ENCODE peak calls at places on chromosome 9, in six cellular contexts. One of them, this sample, is unnamed.

GRCh38 chr9:26537211-26537610 is 355.4 kb downstream of the CAAP1 start:
- DNase-seq in K562: no peak
- DNase-seq in HepG2: no peak
- DNase-seq in GM12878: no peak
- DNase-seq in HCT116: no peak
- DNase-seq in H1: no peak
- DNase-seq in this sample: no peak

GRCh38 chr9:18743976-18744375 is 270.0 kb downstream of the ADAMTSL1 start:
- DNase-seq in GM12878: no peak
- DNase-seq in HCT116: no peak
- DNase-seq in HepG2: no peak
- DNase-seq in K562: no peak
- DNase-seq in H1: no peak
- DNase-seq in this sample: no peak

GRCh38 chr9:78973906-78974305 is 597.9 kb upstream of the TLE4 start:
- DNase-seq in H1: no peak
- DNase-seq in HCT116: no peak
- DNase-seq in GM12878: no peak
- DNase-seq in K562: no peak
- DNase-seq in HepG2: no peak
- DNase-seq in this sample: no peak

GRCh38 chr9:136154943-136155342 is 36.3 kb upstream of the TMEM250 start:
- DNase-seq in HCT116: no peak
- DNase-seq in H1: no peak
- DNase-seq in HepG2: no peak
- DNase-seq in GM12878: no peak
- DNase-seq in K562: no peak
- DNase-seq in this sample: no peak

GRCh38 chr9:69996947-69997346 is 46.7 kb upstream of the MAMDC2 start:
- DNase-seq in HCT116: no peak
- DNase-seq in K562: no peak
- DNase-seq in H1: no peak
- DNase-seq in GM12878: no peak
- DNase-seq in HepG2: no peak
- DNase-seq in this sample: no peak

GRCh38 chr9:136228107-136228875 is 17.3 kb downstream of the QSOX2 start:
- DNase-seq in H1: no peak
- DNase-seq in HepG2: peak
- DNase-seq in K562: no peak
- DNase-seq in HCT116: peak
- DNase-seq in GM12878: no peak
- DNase-seq in this sample: no peak

GRCh38 chr9:77375956-77376532 is 198.7 kb downstream of the VPS13A start:
- DNase-seq in H1: peak
- DNase-seq in K562: no peak
- DNase-seq in GM12878: no peak
- DNase-seq in HCT116: no peak
- DNase-seq in HepG2: no peak
- DNase-seq in this sample: peak

GRCh38 chr9:22030101-22030598 is 21.0 kb upstream of the CDKN2B start:
- DNase-seq in H1: no peak
- DNase-seq in K562: no peak
- DNase-seq in HepG2: peak
- DNase-seq in HCT116: no peak
- DNase-seq in GM12878: no peak
- DNase-seq in this sample: no peak

GRCh38 chr9:130128782-130129424 is 43.3 kb upstream of the NCS1 start:
- DNase-seq in GM12878: peak
- DNase-seq in HepG2: no peak
- DNase-seq in H1: no peak
- DNase-seq in HCT116: no peak
- DNase-seq in K562: no peak
- DNase-seq in this sample: no peak

DNA sequence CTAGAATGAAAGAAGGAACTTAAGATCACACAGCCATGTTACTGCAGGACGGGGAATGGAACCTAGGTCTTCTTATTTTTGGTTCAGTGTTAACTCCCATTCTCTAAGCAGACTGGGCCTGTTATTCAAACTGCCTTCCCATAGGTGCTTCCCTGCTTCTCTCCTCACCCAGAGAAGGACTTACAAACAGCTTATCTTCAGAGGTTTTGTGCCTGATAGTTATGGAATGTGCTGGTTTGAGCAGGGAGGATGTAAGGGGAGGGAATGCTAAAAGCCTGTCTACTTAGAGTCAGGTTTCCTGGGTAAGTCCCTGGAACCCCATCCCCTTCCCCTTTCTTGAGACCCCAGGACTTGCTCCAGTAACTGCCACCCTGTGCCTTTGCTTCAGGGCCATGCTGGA is 4.2 kb upstream of the PSMD5 start:
- DNase-seq in K562: no peak
- DNase-seq in GM12878: no peak
- DNase-seq in H1: no peak
- DNase-seq in HCT116: no peak
- DNase-seq in HepG2: no peak
- DNase-seq in this sample: no peak
- TF ChIP-seq ZNF274 in K562: no peak
- TF ChIP-seq ZNF274 in GM12878: no peak
- TF ChIP-seq ZNF274 in H1: no peak
- TF ChIP-seq ZNF274 in HCT116: no peak
- TF ChIP-seq ZNF274 in HepG2: no peak
- TF ChIP-seq ZNF274 in this sample: no peak

DNA sequence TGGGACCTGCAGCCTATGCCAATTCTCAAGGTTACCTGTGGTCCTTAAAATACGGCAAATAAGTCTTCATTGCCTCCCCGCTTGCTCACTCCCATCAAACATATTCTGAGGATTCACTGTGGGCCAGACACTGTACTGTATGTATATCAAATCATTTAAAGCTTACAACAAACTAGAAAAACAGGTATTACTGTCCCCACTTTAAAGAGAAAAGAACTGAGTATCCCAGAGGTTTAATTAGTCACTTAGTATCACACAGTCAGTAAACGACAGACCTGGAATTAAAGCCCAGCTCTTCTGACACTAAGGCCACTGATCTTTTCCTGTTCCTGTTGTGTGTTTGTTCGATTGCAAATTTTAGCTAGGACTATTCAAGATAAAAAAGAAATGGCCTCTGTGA is 248.2 kb downstream of the ACTL7B start:
- DNase-seq in K562: no peak
- DNase-seq in HCT116: no peak
- DNase-seq in H1: no peak
- DNase-seq in GM12878: no peak
- DNase-seq in HepG2: no peak
- DNase-seq in this sample: no peak
- H3K9ac ChIP-seq in K562: no peak
- H3K9ac ChIP-seq in HCT116: no peak
- H3K9ac ChIP-seq in H1: no peak
- H3K9ac ChIP-seq in GM12878: no peak
- H3K9ac ChIP-seq in HepG2: no peak
- H3K9ac ChIP-seq in this sample: no peak

GRCh38 chr9:113536483-113537226 is 73.1 kb downstream of the RGS3 start:
- DNase-seq in HepG2: no peak
- DNase-seq in K562: no peak
- DNase-seq in GM12878: no peak
- DNase-seq in HCT116: no peak
- DNase-seq in H1: no peak
- DNase-seq in this sample: no peak
- TF ChIP-seq ZNF274 in HepG2: no peak
- TF ChIP-seq ZNF274 in K562: no peak
- TF ChIP-seq ZNF274 in GM12878: no peak
- TF ChIP-seq ZNF274 in HCT116: no peak
- TF ChIP-seq ZNF274 in H1: no peak
- TF ChIP-seq ZNF274 in this sample: no peak

DNA sequence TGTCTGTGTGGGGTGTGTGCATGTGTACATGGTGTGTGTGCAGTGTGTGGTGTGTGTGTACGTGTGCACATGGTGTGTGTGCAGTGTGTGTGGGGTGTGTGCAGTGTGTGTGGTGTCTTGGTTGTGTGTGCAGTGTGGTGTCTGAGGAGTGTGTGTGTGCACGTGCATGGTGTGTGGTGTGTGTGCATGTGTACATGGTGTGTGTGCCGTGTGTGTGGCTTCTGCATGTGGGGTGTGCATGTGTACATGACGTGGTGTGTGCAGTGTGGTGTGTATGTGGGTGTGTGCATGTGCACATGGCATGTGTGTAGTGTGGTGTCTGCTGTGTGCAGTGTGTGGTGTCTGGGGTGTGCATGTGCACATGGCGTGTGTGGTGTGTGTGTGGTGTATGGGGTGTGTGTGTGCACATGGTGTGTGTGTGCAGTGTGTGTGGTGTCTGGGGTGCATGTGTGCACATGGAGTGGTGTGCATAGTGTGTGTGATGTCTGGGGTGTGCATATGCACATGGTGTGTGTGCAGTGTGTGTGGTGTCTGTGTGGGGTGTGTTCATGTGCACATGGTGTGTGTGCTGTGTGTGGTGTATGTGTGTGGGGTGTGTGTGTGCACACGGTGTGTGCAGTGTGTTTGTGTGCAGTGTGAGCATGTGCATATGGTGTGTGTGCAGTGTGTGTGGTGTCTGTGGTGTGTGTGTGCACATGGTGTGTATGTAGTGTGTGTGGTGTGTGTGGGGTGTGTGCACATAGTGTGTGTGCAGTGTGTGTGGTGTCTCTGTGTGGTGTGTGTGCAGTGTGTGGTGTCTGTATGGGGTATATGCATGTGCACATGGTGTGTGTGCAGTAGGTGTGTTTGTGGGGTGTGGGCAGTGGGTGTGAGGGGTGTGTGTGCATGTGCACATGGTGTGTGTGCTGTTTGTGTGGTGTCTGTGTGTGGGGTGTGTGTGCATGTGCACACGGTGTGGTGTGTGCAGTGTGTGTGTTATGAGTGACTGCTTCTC is 40.6 kb upstream of the ZNG1F start:
- DNase-seq in HCT116: no peak
- DNase-seq in HepG2: peak
- DNase-seq in GM12878: peak
- DNase-seq in H1: no peak
- DNase-seq in K562: peak
- DNase-seq in this sample: no peak
- H3K9ac ChIP-seq in HCT116: no peak
- H3K9ac ChIP-seq in HepG2: no peak
- H3K9ac ChIP-seq in GM12878: no peak
- H3K9ac ChIP-seq in H1: no peak
- H3K9ac ChIP-seq in K562: no peak
- H3K9ac ChIP-seq in this sample: no peak

GRCh38 chr9:112711050-112711689 is 6.7 kb downstream of the INIP start:
- DNase-seq in K562: peak
- DNase-seq in GM12878: no peak
- DNase-seq in H1: no peak
- DNase-seq in HCT116: no peak
- DNase-seq in HepG2: peak
- DNase-seq in this sample: peak
- TF ChIP-seq ZNF274 in K562: no peak
- TF ChIP-seq ZNF274 in GM12878: no peak
- TF ChIP-seq ZNF274 in H1: no peak
- TF ChIP-seq ZNF274 in HCT116: no peak
- TF ChIP-seq ZNF274 in HepG2: no peak
- TF ChIP-seq ZNF274 in this sample: no peak

GRCh38 chr9:630817-631216 is 210.7 kb upstream of the DMRT1 start:
- DNase-seq in K562: no peak
- DNase-seq in HCT116: no peak
- DNase-seq in HepG2: no peak
- DNase-seq in GM12878: no peak
- DNase-seq in H1: no peak
- DNase-seq in this sample: no peak
- H3K9ac ChIP-seq in K562: no peak
- H3K9ac ChIP-seq in HCT116: no peak
- H3K9ac ChIP-seq in HepG2: no peak
- H3K9ac ChIP-seq in GM12878: no peak
- H3K9ac ChIP-seq in H1: no peak
- H3K9ac ChIP-seq in this sample: no peak

GRCh38 chr9:114981095-114981494 is 50.7 kb upstream of the TNFSF8 start:
- DNase-seq in HCT116: no peak
- DNase-seq in K562: no peak
- DNase-seq in H1: no peak
- DNase-seq in HepG2: no peak
- DNase-seq in GM12878: no peak
- DNase-seq in this sample: no peak
- TF ChIP-seq ZNF274 in HCT116: no peak
- TF ChIP-seq ZNF274 in K562: no peak
- TF ChIP-seq ZNF274 in H1: no peak
- TF ChIP-seq ZNF274 in HepG2: no peak
- TF ChIP-seq ZNF274 in GM12878: no peak
- TF ChIP-seq ZNF274 in this sample: no peak